ENCODE peak calls at places on chromosome 2, in nine cellular contexts. J, D, X, R, O, T, L, I and A are unnamed samples.

GRCh38 chr2:165391791-165392190 is 77.7 kb upstream of the CSRNP3 start:
- DNase-seq in L (no peak), O (no peak), J (no peak), X (no peak), R (no peak), D (no peak), I (no peak), T (no peak), A (no peak)

GRCh38 chr2:101806123-101806522 is 108.6 kb downstream of the MAP4K4 start:
- DNase-seq in O (no peak), L (no peak), T (no peak), X (peak; percentile 61), J (peak; percentile 84), R (no peak), I (no peak), D (no peak), A (no peak)

GRCh38 chr2:169173876-169174275 is 104.5 kb downstream of the DHRS9 start:
- DNase-seq in J (no peak), O (no peak), X (no peak), I (no peak), R (no peak), D (no peak), L (no peak), T (no peak), A (no peak)

GRCh38 chr2:166375736-166376487 is at the start of gene SCN9A:
- DNase-seq in D (peak; percentile 9), J (peak; percentile 42), L (peak; percentile 41), O (no peak), I (peak; percentile 69), X (peak; percentile 95), T (peak; percentile 77), R (peak; percentile 92), A (peak; percentile 94)

GRCh38 chr2:47493317-47493716 is 90.4 kb downstream of the MSH2 start:
- DNase-seq in J (no peak), T (no peak), I (no peak), L (no peak), D (no peak), X (no peak), R (no peak), O (no peak), A (no peak)

GRCh38 chr2:8413589-8414135 is 268.2 kb upstream of the ID2 start:
- DNase-seq in I (peak; percentile 59), X (no peak), J (no peak), T (no peak), R (no peak), D (no peak), O (no peak), L (no peak), A (no peak)

GRCh38 chr2:53998834-53999233 is 28.0 kb upstream of the PSME4 start:
- DNase-seq in I (no peak), X (no peak), L (no peak), D (no peak), O (no peak), R (no peak), T (no peak), J (no peak), A (no peak)

GRCh38 chr2:236366406-236366805 is 102.2 kb upstream of the ASB18 start:
- DNase-seq in D (no peak), J (no peak), X (no peak), T (no peak), L (no peak), I (no peak), O (peak; percentile 9), R (no peak), A (no peak)

GRCh38 chr2:157036715-157037114 is 220.8 kb upstream of the GALNT5 start:
- DNase-seq in R (no peak), O (no peak), X (no peak), I (no peak), J (no peak), L (no peak), T (no peak), D (no peak), A (no peak)

GRCh38 chr2:8640498-8640897 is 41.4 kb upstream of the ID2 start:
- DNase-seq in O (no peak), X (no peak), R (no peak), L (no peak), J (no peak), D (no peak), T (no peak), I (no peak), A (no peak)

GRCh38 chr2:58357521-58357920 is 116.4 kb upstream of the FANCL start:
- DNase-seq in D (no peak), J (no peak), L (no peak), O (no peak), X (no peak), I (no peak), T (no peak), R (no peak), A (peak; percentile 28)